ENCODE peak calls at places on chromosomes 16 and 17, in four cellular contexts. K is Panc1, R is cardiac muscle cell, V is HAP-1. I is an unnamed sample. For H3K9me3, the result is how much of the 10 kb centered on the place peaks cover.

GRCh38 chr17:46140645-46141197 is 52.5 kb downstream of the KANSL1 start:
- DNase-seq in K (no peak), V (no peak), R (no peak), I (no peak)

GRCh38 chr16:50311134-50311528 is 44.8 kb downstream of the ADCY7 start:
- DNase-seq in K (no peak), V (no peak), R (no peak), I (no peak)

GRCh38 chr17:35449371-35449931 is 885 bp upstream of the SLFN13 start:
- DNase-seq in K (no peak), R (peak), V (no peak), I (no peak)

GRCh38 chr17:80708497-80708896 is 163.9 kb downstream of the RPTOR start:
- DNase-seq in K (no peak), R (no peak), V (no peak), I (no peak)

GRCh38 chr17:42310281-42311156 is 22.2 kb downstream of the STAT5A start:
- DNase-seq in V (no peak), K (no peak), R (no peak), I (no peak)

GRCh38 chr17:43880420-43880991 is 26.8 kb downstream of the MPP2 start:
- DNase-seq in R (peak), V (peak), K (peak), I (peak)

GRCh38 chr17:10741416-10742140 is 11.8 kb upstream of the TMEM220 start:
- DNase-seq in V (no peak), R (no peak), K (no peak), I (no peak)

GRCh38 chr17:77254961-77255741 is 114.4 kb downstream of the SEC14L1 start:
- DNase-seq in K (peak), R (no peak), V (peak), I (no peak)

GRCh38 chr17:1498869-1499268 is 6.4 kb upstream of the MYO1C start:
- DNase-seq in V (no peak), R (no peak), K (no peak), I (no peak)

GRCh38 chr17:9457005-9457404 is 118.6 kb downstream of the STX8 start:
- DNase-seq in R (no peak), K (no peak), V (no peak), I (no peak)

GRCh38 chr17:67574658-67575293 is 143.0 kb upstream of the NOL11 start:
- DNase-seq in V (no peak), K (no peak), R (no peak), I (no peak)

GRCh38 chr17:77836557-77837041 is 121.9 kb upstream of the TNRC6C start:
- DNase-seq in R (no peak), K (no peak), V (no peak), I (no peak)

GRCh38 chr17:9241371-9241712 is 220.0 kb downstream of the NTN1 start:
- DNase-seq in V (no peak), R (no peak), K (no peak), I (no peak)

GRCh38 chr16:15041260-15042011 is 14.4 kb downstream of the NTAN1 start:
- DNase-seq in R (no peak), V (no peak), K (no peak), I (no peak)

GRCh38 chr17:8273884-8274444 is 14.5 kb upstream of the RANGRF start:
- DNase-seq in K (no peak), R (no peak), V (no peak), I (no peak)

GRCh38 chr16:57345666-57346204 is 12.8 kb upstream of the CCL22 start:
- DNase-seq in V (no peak), K (no peak), R (no peak), I (no peak)

GRCh38 chr16:89170346-89171215 is 967 bp upstream of the CDH15 start:
- DNase-seq in V (peak), R (no peak), K (no peak), I (no peak)

GRCh38 chr17:79400989-79401703 is 209.7 kb downstream of the RBFOX3 start:
- DNase-seq in K (no peak), R (peak), V (peak), I (peak)

DNA sequence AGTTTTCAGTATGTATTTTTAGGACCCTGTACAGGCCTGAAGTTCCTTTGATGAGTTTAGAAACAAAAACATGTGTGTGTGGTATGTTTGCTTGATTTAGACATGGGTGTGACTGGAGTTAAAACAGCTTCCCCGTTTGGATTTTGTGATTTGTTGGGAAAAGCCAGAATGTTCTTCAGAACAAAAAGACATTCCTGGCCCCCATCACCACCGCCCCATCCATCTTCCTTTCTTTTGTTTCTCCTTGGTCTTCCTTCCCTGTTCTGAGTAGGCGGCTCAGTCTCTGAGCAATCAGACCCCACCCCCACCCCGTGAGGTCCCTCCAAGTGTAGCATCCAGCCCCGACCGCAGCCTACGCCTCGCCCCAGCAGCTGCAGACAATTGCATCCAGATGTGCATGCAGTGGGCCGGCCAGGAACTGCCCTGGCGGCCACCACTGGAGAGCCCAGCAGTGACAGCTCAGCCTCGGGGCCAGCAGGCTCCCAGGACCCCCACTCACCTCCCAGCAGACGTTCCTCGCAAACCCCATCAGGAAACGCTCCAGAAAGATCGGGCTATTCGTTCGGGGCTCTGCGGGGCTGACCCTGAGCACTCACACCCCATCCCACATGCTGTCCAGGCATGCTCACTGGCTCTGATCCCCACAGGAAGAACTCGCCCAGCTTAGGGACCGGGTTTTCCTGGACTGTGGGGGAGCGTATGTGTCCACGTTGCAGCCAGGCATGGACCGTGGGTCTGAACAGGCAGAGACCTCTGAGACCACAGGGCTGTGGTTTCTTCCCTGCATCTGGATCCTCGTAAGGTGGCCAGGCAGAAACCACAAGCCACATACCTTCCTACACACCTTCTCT is 99.8 kb upstream of the CDH5 start:
- DNase-seq in K (no peak), V (no peak), R (no peak), I (peak)
- H3K4me3 ChIP-seq in K (no peak), V (no peak), R (no peak), I (no peak)

GRCh38 chr17:21815352-21816063 is 123.2 kb downstream of the KCNJ18 start:
- DNase-seq in R (no peak), V (no peak), K (no peak), I (no peak)
- H3K9me3 ChIP-seq in R (under half), V (under half), K (under half), I (under half)

DNA sequence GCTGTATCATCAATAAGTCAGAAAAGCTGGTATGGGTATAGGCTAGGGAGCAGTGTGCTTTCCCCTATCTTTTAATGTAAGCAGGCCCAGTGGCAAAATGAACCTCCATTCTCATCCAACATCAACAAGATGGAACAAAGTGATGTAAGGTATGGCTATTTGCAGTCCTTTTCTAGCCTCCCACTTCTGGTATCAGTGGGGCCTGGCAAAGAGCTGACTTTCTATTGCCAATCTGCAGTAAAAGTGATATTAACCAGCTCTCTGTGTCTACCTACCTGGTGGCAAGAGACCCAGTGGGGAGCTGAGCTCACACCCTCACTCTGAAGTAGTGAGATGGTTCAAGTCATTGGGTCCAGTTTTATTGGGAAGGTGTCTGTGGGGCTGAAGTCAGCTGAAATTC is 1492.6 kb downstream of the CDH11 start:
- DNase-seq in V (no peak), K (no peak), R (no peak), I (no peak)
- H3K4me3 ChIP-seq in V (no peak), K (no peak), R (no peak), I (no peak)

GRCh38 chr16:35306915-35307314 is 1847.5 kb downstream of the TP53TG3F start:
- DNase-seq in K (no peak), R (no peak), V (no peak), I (no peak)

GRCh38 chr16:35310999-35311398 is 1851.6 kb downstream of the TP53TG3F start:
- DNase-seq in V (no peak), K (no peak), R (no peak), I (no peak)

GRCh38 chr16:35311475-35311874 is 1852.1 kb downstream of the TP53TG3F start:
- DNase-seq in V (no peak), K (no peak), R (no peak), I (no peak)

GRCh38 chr16:35305476-35305875 is 1846.1 kb downstream of the TP53TG3F start:
- DNase-seq in V (no peak), K (no peak), R (no peak), I (no peak)

GRCh38 chr16:35308674-35309073 is 1849.3 kb downstream of the TP53TG3F start:
- DNase-seq in V (no peak), R (no peak), K (no peak), I (no peak)
- H3K9me3 ChIP-seq in V (under half), R (under half), K (under half), I (under half)

DNA sequence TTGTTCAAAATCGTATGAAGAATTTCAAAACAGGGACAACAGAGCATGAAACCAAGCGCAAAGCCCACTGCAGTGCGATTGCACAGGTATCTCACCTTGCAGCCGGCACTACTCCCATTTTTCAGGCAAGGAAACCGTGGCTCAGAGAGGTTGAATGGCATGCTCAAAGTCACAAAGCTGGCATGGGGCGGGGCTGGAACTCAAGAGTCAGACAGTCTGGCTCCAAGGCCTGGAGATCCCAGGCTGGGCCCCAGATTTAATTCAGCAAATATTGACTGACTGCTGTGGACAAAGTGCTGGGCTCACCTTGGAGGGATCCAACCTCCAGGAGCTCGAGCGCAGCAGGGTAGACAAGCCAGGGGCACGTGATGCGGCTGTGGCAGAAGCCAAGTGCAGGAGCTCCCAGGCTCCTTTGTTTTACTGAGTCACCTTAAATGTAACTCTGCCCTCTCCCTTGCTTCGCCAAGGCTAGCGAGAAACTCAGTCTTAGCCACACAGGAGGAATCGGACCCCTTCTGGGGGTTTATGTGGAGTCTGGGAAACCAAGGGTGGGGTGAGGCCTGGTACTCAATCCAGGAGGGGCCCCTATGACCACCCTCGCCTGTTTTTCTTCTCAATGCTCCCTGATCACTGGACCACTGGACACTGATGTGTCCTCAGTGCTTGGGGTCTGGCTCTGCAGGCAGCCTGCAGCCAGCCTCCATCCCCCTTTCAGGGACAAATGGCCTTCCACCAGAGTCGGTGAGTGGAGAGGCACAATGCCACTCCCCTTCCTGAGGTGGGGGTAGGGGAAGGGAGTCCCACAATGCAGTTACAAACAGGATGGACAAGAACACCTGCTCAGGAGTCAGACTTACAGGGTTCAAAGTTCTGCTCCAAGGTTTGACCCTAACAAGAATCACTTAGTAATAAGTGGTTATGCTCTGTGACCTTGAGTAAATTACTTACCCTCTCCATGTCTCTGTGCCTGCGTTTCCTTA is 3.9 kb upstream of the SPATA20 start:
- DNase-seq in R (no peak), V (peak), K (no peak), I (no peak)
- H3K4me3 ChIP-seq in R (peak), V (peak), K (peak), I (peak)

GRCh38 chr17:61456688-61457225 is 4.5 kb downstream of the TBX4 start:
- DNase-seq in V (no peak), R (no peak), K (no peak), I (no peak)
- H3K9me3 ChIP-seq in V (under half), R (under half), K (under half), I (under half)

GRCh38 chr17:30074254-30074653 is 42.4 kb upstream of the NSRP1 start:
- DNase-seq in R (no peak), V (no peak), K (no peak), I (no peak)
- H3K4me3 ChIP-seq in R (no peak), V (no peak), K (no peak), I (no peak)

I was measured in A673.